ENCODE peak calls at places on chromosomes 2 and 18, in ten cellular contexts. Y, S, C, E, N, R, U, A, W and D are unnamed samples.

GRCh38 chr2:101356486-101356885 is 30.8 kb downstream of the CREG2 start:
- DNase-seq in Y (no peak), S (no peak), C (no peak), E (no peak), N (no peak), R (no peak), U (no peak), A (no peak), W (no peak), D (no peak)

GRCh38 chr2:194252127-194252526 is 1404.9 kb upstream of the SLC39A10 start:
- DNase-seq in Y (no peak), S (no peak), C (no peak), E (no peak), N (no peak), R (no peak), U (no peak), A (no peak), W (no peak), D (no peak)

GRCh38 chr2:3585239-3586109 is 9.4 kb upstream of the COLEC11 start:
- DNase-seq in Y (no peak), S (no peak), C (no peak), E (no peak), N (no peak), R (no peak), U (no peak), A (no peak), W (no peak), D (no peak)

GRCh38 chr18:23053756-23054457 is 81.4 kb upstream of the CABLES1 start:
- DNase-seq in Y (no peak), S (no peak), C (peak), E (no peak), N (peak), R (peak), U (no peak), A (peak), W (no peak), D (no peak)

GRCh38 chr2:199223791-199224190 is 233.9 kb downstream of the SATB2 start:
- DNase-seq in Y (no peak), S (no peak), C (no peak), E (no peak), N (no peak), R (no peak), U (no peak), A (no peak), W (no peak), D (no peak)

GRCh38 chr2:9966491-9967022 is 15.1 kb downstream of the GRHL1 start:
- DNase-seq in Y (no peak), S (no peak), C (no peak), E (no peak), N (no peak), R (no peak), U (no peak), A (no peak), W (no peak), D (no peak)

GRCh38 chr2:189338119-189338518 is 103.2 kb upstream of the WDR75 start:
- DNase-seq in Y (no peak), S (no peak), C (no peak), E (no peak), N (no peak), R (no peak), U (no peak), A (no peak), W (no peak), D (no peak)

GRCh38 chr18:7728297-7728696 is 161.2 kb downstream of the PTPRM start:
- DNase-seq in Y (no peak), S (no peak), C (no peak), E (no peak), N (no peak), R (no peak), U (no peak), A (no peak), W (no peak), D (no peak)

GRCh38 chr2:215965532-215966152 is 47.7 kb downstream of the MREG start:
- DNase-seq in Y (no peak), S (no peak), C (no peak), E (no peak), N (no peak), R (no peak), U (no peak), A (no peak), W (no peak), D (no peak)

GRCh38 chr2:174263989-174264388 is 15.7 kb upstream of the OLA1 start:
- DNase-seq in Y (no peak), S (no peak), C (no peak), E (no peak), N (no peak), R (peak), U (no peak), A (no peak), W (no peak), D (no peak)

GRCh38 chr2:128456281-128456680 is 137.6 kb upstream of the HS6ST1 start:
- DNase-seq in Y (no peak), S (no peak), C (no peak), E (no peak), N (no peak), R (no peak), U (no peak), A (no peak), W (no peak), D (no peak)

GRCh38 chr2:142130111-142131015 is 453 bp downstream of the LRP1B start:
- DNase-seq in Y (no peak), S (peak), C (peak), E (peak), N (peak), R (no peak), U (no peak), A (peak), W (peak), D (no peak)

GRCh38 chr2:144320491-144320890 is 199.4 kb downstream of the ZEB2 start:
- DNase-seq in Y (no peak), S (no peak), C (no peak), E (no peak), N (no peak), R (peak), U (peak), A (no peak), W (no peak), D (no peak)

GRCh38 chr2:240927390-240927781 is 21.2 kb downstream of the CROCC2 start:
- DNase-seq in Y (no peak), S (no peak), C (no peak), E (no peak), N (no peak), R (no peak), U (no peak), A (no peak), W (no peak), D (no peak)

GRCh38 chr18:7846315-7846714 is 279.2 kb downstream of the PTPRM start:
- DNase-seq in Y (no peak), S (no peak), C (no peak), E (no peak), N (no peak), R (no peak), U (no peak), A (no peak), W (no peak), D (no peak)

GRCh38 chr2:39772086-39772811 is 6.8 kb downstream of the THUMPD2 start:
- DNase-seq in Y (no peak), S (no peak), C (no peak), E (no peak), N (no peak), R (no peak), U (no peak), A (no peak), W (no peak), D (no peak)

GRCh38 chr2:28640908-28641300 is 110.7 kb upstream of the PPP1CB start:
- DNase-seq in Y (no peak), S (no peak), C (no peak), E (no peak), N (no peak), R (no peak), U (no peak), A (no peak), W (no peak), D (no peak)

GRCh38 chr2:181037922-181038321 is 57.5 kb downstream of the UBE2E3 start:
- DNase-seq in Y (no peak), S (no peak), C (no peak), E (no peak), N (no peak), R (no peak), U (peak), A (no peak), W (no peak), D (no peak)

GRCh38 chr2:235534608-235535422 is 41.0 kb downstream of the AGAP1 start:
- DNase-seq in Y (no peak), S (no peak), C (no peak), E (no peak), N (no peak), R (no peak), U (no peak), A (no peak), W (no peak), D (peak)

GRCh38 chr2:226583715-226584114 is 215.9 kb downstream of the IRS1 start:
- DNase-seq in Y (no peak), S (no peak), C (no peak), E (no peak), N (no peak), R (peak), U (no peak), A (no peak), W (no peak), D (no peak)

GRCh38 chr2:230877737-230878598 is 13.2 kb downstream of the ITM2C start:
- DNase-seq in Y (no peak), S (no peak), C (no peak), E (no peak), N (no peak), R (no peak), U (peak), A (no peak), W (no peak), D (no peak)

GRCh38 chr2:230326453-230327417 is at the start of gene SP140L:
- DNase-seq in Y (no peak), S (no peak), C (no peak), E (no peak), N (no peak), R (peak), U (peak), A (no peak), W (peak), D (no peak)

GRCh38 chr18:78178812-78179211 is 800.8 kb upstream of the SALL3 start:
- DNase-seq in Y (no peak), S (no peak), C (no peak), E (no peak), N (no peak), R (no peak), U (no peak), A (no peak), W (no peak), D (no peak)

GRCh38 chr2:96116424-96116878 is at the start of gene ADRA2B:
- DNase-seq in Y (no peak), S (no peak), C (no peak), E (no peak), N (no peak), R (no peak), U (peak), A (peak), W (peak), D (peak)

GRCh38 chr2:189018636-189019035 is 44.5 kb downstream of the COL3A1 start:
- DNase-seq in Y (no peak), S (no peak), C (no peak), E (no peak), N (no peak), R (no peak), U (no peak), A (no peak), W (no peak), D (no peak)

GRCh38 chr2:118577202-118577601 is 270.2 kb downstream of the EN1 start:
- DNase-seq in Y (no peak), S (no peak), C (no peak), E (no peak), N (no peak), R (no peak), U (no peak), A (no peak), W (no peak), D (no peak)

GRCh38 chr2:219253753-219254589 is at the start of gene TUBA4A:
- DNase-seq in Y (no peak), S (peak), C (no peak), E (peak), N (peak), R (no peak), U (peak), A (peak), W (peak), D (peak)

GRCh38 chr2:120421126-120421829 is 75.3 kb downstream of the INHBB start:
- DNase-seq in Y (no peak), S (no peak), C (no peak), E (no peak), N (no peak), R (no peak), U (no peak), A (no peak), W (no peak), D (no peak)